ENCODE peak calls at places on chromosomes 2 and 18, in four cellular contexts. D is colonic mucosa, J is stomach, V is right atrium auricular region. L is an unnamed sample.

GRCh38 chr2:153043385-153043784 is 325.0 kb downstream of the ARL6IP6 start:
- DNase-seq in D (no peak), J (no peak), V (no peak), L (no peak)

GRCh38 chr18:58005036-58005435 is 39.0 kb upstream of the NEDD4L start:
- DNase-seq in J (no peak), D (no peak), V (no peak), L (no peak)

GRCh38 chr2:217979151-217979811 is 23.5 kb downstream of the TNS1 start:
- DNase-seq in J (no peak), V (no peak), D (no peak), L (no peak)

GRCh38 chr2:86352137-86352931 is 14.9 kb upstream of the REEP1 start:
- DNase-seq in V (no peak), J (no peak), D (no peak), L (peak)

GRCh38 chr2:174399171-174399570 is 3.6 kb downstream of the SCRN3 start:
- DNase-seq in V (no peak), D (no peak), J (no peak), L (no peak)

GRCh38 chr2:59093571-59093970 is 852.4 kb upstream of the FANCL start:
- DNase-seq in V (no peak), D (no peak), J (no peak), L (no peak)

GRCh38 chr2:162661618-162662017 is 176.9 kb downstream of the KCNH7 start:
- DNase-seq in V (no peak), D (no peak), J (no peak), L (no peak)

GRCh38 chr2:207905546-207905945 is 119.8 kb downstream of the PLEKHM3 start:
- DNase-seq in V (no peak), J (no peak), D (no peak), L (no peak)

GRCh38 chr18:417495-417894 is 83.0 kb downstream of the COLEC12 start:
- DNase-seq in D (no peak), V (no peak), J (no peak), L (no peak)

GRCh38 chr2:159098374-159098773 is 129.9 kb downstream of the TANC1 start:
- DNase-seq in J (no peak), V (no peak), D (no peak), L (no peak)

GRCh38 chr2:219661955-219662395 is 34.5 kb downstream of the SLC4A3 start:
- DNase-seq in J (no peak), V (no peak), D (no peak), L (no peak)

GRCh38 chr2:219664958-219665357 is 37.5 kb downstream of the SLC4A3 start:
- DNase-seq in D (no peak), J (no peak), V (peak), L (no peak)

GRCh38 chr2:219662566-219662965 is 35.1 kb downstream of the SLC4A3 start:
- DNase-seq in D (no peak), V (no peak), J (no peak), L (no peak)

GRCh38 chr2:219664041-219664440 is 36.6 kb downstream of the SLC4A3 start:
- DNase-seq in J (no peak), D (no peak), V (no peak), L (no peak)

DNA sequence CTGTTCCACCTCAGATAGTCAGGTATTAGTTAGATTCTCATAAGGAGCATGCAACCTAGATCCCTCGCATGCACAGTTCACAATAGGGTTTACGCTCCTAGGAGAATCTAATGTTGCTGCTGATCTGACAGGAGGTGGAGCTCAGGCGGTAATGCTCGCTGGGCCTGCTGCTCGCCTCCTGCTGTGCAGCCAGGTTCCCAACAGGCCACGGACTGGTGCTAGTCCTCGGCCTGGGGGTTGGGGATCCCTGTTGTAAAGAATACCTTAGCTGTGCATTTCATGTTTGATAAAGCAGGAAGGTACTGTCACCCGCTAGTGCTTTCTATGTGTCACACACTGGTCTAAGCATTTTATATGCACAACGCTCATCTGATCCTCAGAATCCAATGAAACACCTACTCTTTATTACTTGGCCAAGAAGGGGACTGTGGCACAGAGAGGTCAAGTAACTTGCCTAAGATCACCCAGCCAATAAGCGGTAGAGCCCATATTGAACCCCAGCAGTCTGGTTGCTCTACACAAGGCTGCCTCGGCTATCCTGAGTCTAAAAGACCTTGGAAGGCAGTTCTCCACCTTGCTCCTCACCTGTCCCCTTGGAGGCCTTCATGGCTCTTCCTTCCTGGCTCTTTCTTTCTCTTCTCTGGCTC is 35.8 kb downstream of the SLC4A3 start:
- DNase-seq in V (no peak), J (no peak), D (no peak), L (no peak)
- TF ChIP-seq CTCF in V (no peak), J (no peak), D (no peak), L (no peak)

GRCh38 chr18:5977022-5977421 is 81.7 kb upstream of the TMEM200C start:
- DNase-seq in D (no peak), V (no peak), J (no peak), L (peak)

GRCh38 chr18:5973079-5973478 is 77.8 kb upstream of the TMEM200C start:
- DNase-seq in J (no peak), D (no peak), V (no peak), L (no peak)

GRCh38 chr18:5974696-5975095 is 79.4 kb upstream of the TMEM200C start:
- DNase-seq in V (no peak), J (no peak), D (no peak), L (no peak)

GRCh38 chr18:5972298-5972697 is 77.0 kb upstream of the TMEM200C start:
- DNase-seq in J (no peak), V (no peak), D (no peak), L (no peak)

DNA sequence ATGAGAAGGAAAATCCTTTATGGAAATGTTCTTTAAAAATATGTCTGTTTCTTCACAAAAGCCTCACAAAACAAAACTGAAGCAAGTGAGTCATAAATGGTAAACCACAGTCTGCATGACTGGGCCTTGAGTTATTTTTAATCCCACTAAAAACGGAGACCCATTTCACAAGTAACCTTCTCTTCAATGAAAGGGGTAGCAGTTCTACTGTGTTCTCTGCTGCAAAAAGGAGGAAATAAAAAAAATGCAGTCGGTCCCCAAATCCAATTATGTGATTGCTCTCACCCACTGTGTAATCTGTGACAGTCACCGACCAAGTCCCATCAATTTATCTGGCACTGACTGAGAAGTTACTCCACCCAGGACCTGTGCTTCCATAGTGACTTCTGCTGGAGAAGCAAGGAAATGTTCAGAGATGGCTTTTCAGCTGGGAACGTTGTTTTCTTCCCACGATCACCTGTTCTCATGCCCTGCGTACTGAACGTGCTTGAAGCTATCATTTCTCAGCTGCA is 79.8 kb upstream of the TMEM200C start:
- DNase-seq in J (no peak), V (no peak), D (no peak), L (no peak)
- TF ChIP-seq CTCF in J (no peak), V (no peak), D (no peak), L (no peak)

DNA sequence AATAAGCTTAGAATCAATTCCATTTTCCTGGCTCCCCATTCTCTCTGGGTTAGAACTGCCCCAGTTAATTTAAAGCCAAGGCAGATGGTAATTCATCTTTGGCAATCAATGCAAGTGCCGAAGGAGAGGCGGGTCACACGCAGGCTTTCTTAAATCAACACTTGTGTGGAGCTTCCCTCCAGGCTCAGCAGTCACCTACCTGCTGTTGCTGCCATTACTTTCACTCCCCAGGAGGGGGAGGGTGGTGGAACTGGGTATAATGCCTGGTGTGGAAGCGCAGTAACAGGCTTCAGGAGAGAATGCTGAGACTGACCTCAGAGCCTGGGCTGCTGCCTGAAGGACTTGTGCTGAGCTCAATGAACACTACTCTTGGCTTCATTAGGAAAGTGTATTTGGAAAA is 19.2 kb downstream of the TTR start:
- DNase-seq in J (peak), V (no peak), D (peak), L (no peak)
- TF ChIP-seq CTCF in J (peak), V (no peak), D (peak), L (no peak)

DNA sequence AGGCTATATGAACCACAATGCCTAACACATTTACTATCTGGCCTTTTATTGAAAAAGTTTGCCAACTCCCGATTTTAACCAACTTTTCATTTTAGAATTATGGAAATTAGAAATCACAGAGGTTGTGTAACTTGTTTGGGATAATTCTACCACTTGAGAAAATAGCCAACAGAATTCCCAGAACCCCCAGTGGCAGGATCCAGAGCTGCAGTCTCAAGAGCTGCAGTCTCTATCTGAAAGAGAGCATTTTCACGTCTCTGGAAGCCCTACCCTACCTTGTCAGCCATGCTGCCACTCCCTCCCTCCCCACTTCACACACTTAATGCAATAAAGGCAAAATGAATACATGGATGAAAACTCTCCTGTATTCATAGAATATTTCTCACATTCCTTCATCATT is 23.4 kb upstream of the TSPYL6 start:
- DNase-seq in V (no peak), J (no peak), D (no peak), L (no peak)
- TF ChIP-seq CTCF in V (peak), J (no peak), D (no peak), L (no peak)

L was measured in osteocyte.